ENCODE peak calls at places on chromosome 11, in four cellular contexts. One of them, this sample, is unnamed.

GRCh38 chr11:128490092-128490491 is 97.3 kb downstream of the ETS1 start:
- DNase-seq in NCI-H2171: no peak
- DNase-seq in ascending aorta: no peak
- DNase-seq in effector memory CD8-positive, alpha-beta T cell: no peak
- DNase-seq in this sample: no peak

GRCh38 chr11:9880657-9881056 is 216.8 kb downstream of the SWAP70 start:
- DNase-seq in NCI-H2171: no peak
- DNase-seq in ascending aorta: no peak
- DNase-seq in effector memory CD8-positive, alpha-beta T cell: no peak
- DNase-seq in this sample: no peak

GRCh38 chr11:122309262-122309925 is 193.4 kb upstream of the BLID start:
- DNase-seq in NCI-H2171: no peak
- DNase-seq in ascending aorta: peak; percentile 67
- DNase-seq in effector memory CD8-positive, alpha-beta T cell: no peak
- DNase-seq in this sample: no peak

GRCh38 chr11:93504110-93505095 is 38.8 kb downstream of the SMCO4 start:
- DNase-seq in NCI-H2171: no peak
- DNase-seq in ascending aorta: no peak
- DNase-seq in effector memory CD8-positive, alpha-beta T cell: no peak
- DNase-seq in this sample: no peak

GRCh38 chr11:11580831-11581492 is 40.8 kb downstream of the GALNT18 start:
- DNase-seq in NCI-H2171: no peak
- DNase-seq in ascending aorta: no peak
- DNase-seq in effector memory CD8-positive, alpha-beta T cell: no peak
- DNase-seq in this sample: no peak

GRCh38 chr11:6328321-6328720 is 8.0 kb upstream of the CAVIN3 start:
- DNase-seq in NCI-H2171: no peak
- DNase-seq in ascending aorta: no peak
- DNase-seq in effector memory CD8-positive, alpha-beta T cell: no peak
- DNase-seq in this sample: no peak

GRCh38 chr11:97325693-97326092 is 935.9 kb downstream of the JRKL start:
- DNase-seq in NCI-H2171: no peak
- DNase-seq in ascending aorta: no peak
- DNase-seq in effector memory CD8-positive, alpha-beta T cell: no peak
- DNase-seq in this sample: no peak

GRCh38 chr11:75450826-75451783 is 18.1 kb upstream of the KLHL35 start:
- DNase-seq in NCI-H2171: peak; percentile 73
- DNase-seq in ascending aorta: no peak
- DNase-seq in effector memory CD8-positive, alpha-beta T cell: peak; percentile 27
- DNase-seq in this sample: no peak

GRCh38 chr11:104946907-104947306 is 21.5 kb downstream of the CASP4 start:
- DNase-seq in NCI-H2171: no peak
- DNase-seq in ascending aorta: no peak
- DNase-seq in effector memory CD8-positive, alpha-beta T cell: peak; percentile 41
- DNase-seq in this sample: no peak

GRCh38 chr11:94938399-94939055 is 34.8 kb downstream of the CWC15 start:
- DNase-seq in NCI-H2171: no peak
- DNase-seq in ascending aorta: peak; percentile 79
- DNase-seq in effector memory CD8-positive, alpha-beta T cell: no peak
- DNase-seq in this sample: peak; percentile 54

GRCh38 chr11:78187366-78188011 is 937 bp downstream of the KCTD21 start:
- DNase-seq in NCI-H2171: no peak
- DNase-seq in ascending aorta: no peak
- DNase-seq in effector memory CD8-positive, alpha-beta T cell: no peak
- DNase-seq in this sample: no peak

GRCh38 chr11:57476883-57477506 is 16.7 kb downstream of the RTN4RL2 start:
- DNase-seq in NCI-H2171: no peak
- DNase-seq in ascending aorta: no peak
- DNase-seq in effector memory CD8-positive, alpha-beta T cell: no peak
- DNase-seq in this sample: peak; percentile 73

GRCh38 chr11:86923993-86924766 is 31.0 kb downstream of the FZD4 start:
- DNase-seq in NCI-H2171: no peak
- DNase-seq in ascending aorta: no peak
- DNase-seq in effector memory CD8-positive, alpha-beta T cell: no peak
- DNase-seq in this sample: peak; percentile 48

GRCh38 chr11:102293873-102294601 is 23.2 kb upstream of the BIRC3 start:
- DNase-seq in NCI-H2171: no peak
- DNase-seq in ascending aorta: no peak
- DNase-seq in effector memory CD8-positive, alpha-beta T cell: peak; percentile 35
- DNase-seq in this sample: no peak

GRCh38 chr11:48020092-48020755 is 39.9 kb downstream of the PTPRJ start:
- DNase-seq in NCI-H2171: no peak
- DNase-seq in ascending aorta: no peak
- DNase-seq in effector memory CD8-positive, alpha-beta T cell: peak; percentile 36
- DNase-seq in this sample: no peak

GRCh38 chr11:47506363-47506762 is 46.6 kb downstream of the CELF1 start:
- DNase-seq in NCI-H2171: no peak
- DNase-seq in ascending aorta: no peak
- DNase-seq in effector memory CD8-positive, alpha-beta T cell: no peak
- DNase-seq in this sample: no peak

GRCh38 chr11:130467116-130467990 is 18.9 kb downstream of the ADAMTS15 start:
- DNase-seq in NCI-H2171: no peak
- DNase-seq in ascending aorta: peak; percentile 37
- DNase-seq in effector memory CD8-positive, alpha-beta T cell: no peak
- DNase-seq in this sample: no peak

GRCh38 chr11:35649984-35650383 is 12.6 kb upstream of the TRIM44 start:
- DNase-seq in NCI-H2171: no peak
- DNase-seq in ascending aorta: no peak
- DNase-seq in effector memory CD8-positive, alpha-beta T cell: no peak
- DNase-seq in this sample: no peak

GRCh38 chr11:12678092-12678491 is 3.9 kb downstream of the TEAD1 start:
- DNase-seq in NCI-H2171: no peak
- DNase-seq in ascending aorta: no peak
- DNase-seq in effector memory CD8-positive, alpha-beta T cell: no peak
- DNase-seq in this sample: no peak

GRCh38 chr11:11975201-11976092 is 33.0 kb downstream of the DKK3 start:
- DNase-seq in NCI-H2171: no peak
- DNase-seq in ascending aorta: peak; percentile 62
- DNase-seq in effector memory CD8-positive, alpha-beta T cell: no peak
- DNase-seq in this sample: no peak

GRCh38 chr11:132648841-132649240 is 883.5 kb downstream of the OPCML start:
- DNase-seq in NCI-H2171: no peak
- DNase-seq in ascending aorta: no peak
- DNase-seq in effector memory CD8-positive, alpha-beta T cell: no peak
- DNase-seq in this sample: no peak

GRCh38 chr11:130123414-130124040 is 36.1 kb upstream of the ST14 start:
- DNase-seq in NCI-H2171: no peak
- DNase-seq in ascending aorta: no peak
- DNase-seq in effector memory CD8-positive, alpha-beta T cell: no peak
- DNase-seq in this sample: no peak

GRCh38 chr11:5154657-5155056 is at the start of gene OR52A1:
- DNase-seq in NCI-H2171: no peak
- DNase-seq in ascending aorta: no peak
- DNase-seq in effector memory CD8-positive, alpha-beta T cell: no peak
- DNase-seq in this sample: no peak

GRCh38 chr11:8079111-8079675 is 1.8 kb upstream of the TUB start:
- DNase-seq in NCI-H2171: no peak
- DNase-seq in ascending aorta: no peak
- DNase-seq in effector memory CD8-positive, alpha-beta T cell: no peak
- DNase-seq in this sample: no peak

GRCh38 chr11:58561394-58562102 is 14.1 kb downstream of the LPXN start:
- DNase-seq in NCI-H2171: no peak
- DNase-seq in ascending aorta: no peak
- DNase-seq in effector memory CD8-positive, alpha-beta T cell: no peak
- DNase-seq in this sample: no peak

GRCh38 chr11:66172146-66172545 is 96.3 kb upstream of the RAB1B start:
- DNase-seq in NCI-H2171: no peak
- DNase-seq in ascending aorta: no peak
- DNase-seq in effector memory CD8-positive, alpha-beta T cell: no peak
- DNase-seq in this sample: no peak

GRCh38 chr11:2268911-2269600 is 1.3 kb downstream of the ASCL2 start:
- DNase-seq in NCI-H2171: no peak
- DNase-seq in ascending aorta: peak; percentile 66
- DNase-seq in effector memory CD8-positive, alpha-beta T cell: peak; percentile 32
- DNase-seq in this sample: peak; percentile 49

GRCh38 chr11:68181719-68182451 is 31.2 kb downstream of the KMT5B start:
- DNase-seq in NCI-H2171: no peak
- DNase-seq in ascending aorta: no peak
- DNase-seq in effector memory CD8-positive, alpha-beta T cell: no peak
- DNase-seq in this sample: no peak

GRCh38 chr11:498297-499181 is 8.5 kb downstream of the RNH1 start:
- DNase-seq in NCI-H2171: no peak
- DNase-seq in ascending aorta: peak; percentile 63
- DNase-seq in effector memory CD8-positive, alpha-beta T cell: no peak
- DNase-seq in this sample: no peak

GRCh38 chr11:15723966-15724365 is 609.2 kb downstream of the INSC start:
- DNase-seq in NCI-H2171: no peak
- DNase-seq in ascending aorta: no peak
- DNase-seq in effector memory CD8-positive, alpha-beta T cell: no peak
- DNase-seq in this sample: no peak

GRCh38 chr11:19713221-19714092 is 820 bp downstream of the NAV2 start:
- DNase-seq in NCI-H2171: no peak
- DNase-seq in ascending aorta: no peak
- DNase-seq in effector memory CD8-positive, alpha-beta T cell: peak; percentile 7
- DNase-seq in this sample: peak; percentile 23

GRCh38 chr11:16989554-16989953 is 24.7 kb downstream of the PLEKHA7 start:
- DNase-seq in NCI-H2171: no peak
- DNase-seq in ascending aorta: no peak
- DNase-seq in effector memory CD8-positive, alpha-beta T cell: no peak
- DNase-seq in this sample: no peak